ENCODE peak calls at places on chromosomes 4 and X, in nine cellular contexts. One of them, this sample, is unnamed.

GRCh38 chr4:81722229-81722900 is 250.7 kb upstream of the RASGEF1B start:
- DNase-seq in fibroblast of mammary gland: no peak
- DNase-seq in GM04504: no peak
- DNase-seq in lower leg skin: no peak
- DNase-seq in SK-N-SH: no peak
- DNase-seq in NCI-H1092: peak
- DNase-seq in HCEC 1CT: no peak
- DNase-seq in effector CD4-positive, alpha-beta T cell: no peak
- DNase-seq in NCI-H1930: peak
- DNase-seq in this sample: no peak

GRCh38 chr4:15197005-15197404 is 194.7 kb downstream of the CPEB2 start:
- DNase-seq in fibroblast of mammary gland: peak
- DNase-seq in GM04504: no peak
- DNase-seq in lower leg skin: no peak
- DNase-seq in SK-N-SH: peak
- DNase-seq in NCI-H1092: peak
- DNase-seq in HCEC 1CT: peak
- DNase-seq in effector CD4-positive, alpha-beta T cell: no peak
- DNase-seq in NCI-H1930: peak
- DNase-seq in this sample: peak

GRCh38 chr4:142376204-142376603 is 469.9 kb downstream of the INPP4B start:
- DNase-seq in fibroblast of mammary gland: no peak
- DNase-seq in GM04504: no peak
- DNase-seq in lower leg skin: no peak
- DNase-seq in SK-N-SH: no peak
- DNase-seq in NCI-H1092: no peak
- DNase-seq in HCEC 1CT: no peak
- DNase-seq in effector CD4-positive, alpha-beta T cell: no peak
- DNase-seq in NCI-H1930: no peak
- DNase-seq in this sample: no peak

GRCh38 chr4:2393353-2394270 is 24.8 kb downstream of the ZFYVE28 start:
- DNase-seq in fibroblast of mammary gland: no peak
- DNase-seq in GM04504: no peak
- DNase-seq in lower leg skin: no peak
- DNase-seq in SK-N-SH: no peak
- DNase-seq in NCI-H1092: no peak
- DNase-seq in HCEC 1CT: no peak
- DNase-seq in effector CD4-positive, alpha-beta T cell: no peak
- DNase-seq in NCI-H1930: no peak
- DNase-seq in this sample: no peak

GRCh38 chrX:15322472-15322871 is 7.0 kb upstream of the ASB11 start:
- DNase-seq in fibroblast of mammary gland: no peak
- DNase-seq in GM04504: no peak
- DNase-seq in lower leg skin: no peak
- DNase-seq in SK-N-SH: no peak
- DNase-seq in NCI-H1092: no peak
- DNase-seq in HCEC 1CT: no peak
- DNase-seq in effector CD4-positive, alpha-beta T cell: no peak
- DNase-seq in NCI-H1930: no peak
- DNase-seq in this sample: no peak

GRCh38 chrX:107542500-107542899 is 85.8 kb upstream of the PRPS1 start:
- DNase-seq in fibroblast of mammary gland: peak
- DNase-seq in GM04504: no peak
- DNase-seq in lower leg skin: no peak
- DNase-seq in SK-N-SH: peak
- DNase-seq in NCI-H1092: peak
- DNase-seq in HCEC 1CT: peak
- DNase-seq in effector CD4-positive, alpha-beta T cell: no peak
- DNase-seq in NCI-H1930: peak
- DNase-seq in this sample: peak

GRCh38 chr4:34371676-34372075 is 1872.6 kb downstream of the ARAP2 start:
- DNase-seq in fibroblast of mammary gland: no peak
- DNase-seq in GM04504: no peak
- DNase-seq in lower leg skin: no peak
- DNase-seq in SK-N-SH: no peak
- DNase-seq in NCI-H1092: no peak
- DNase-seq in HCEC 1CT: no peak
- DNase-seq in effector CD4-positive, alpha-beta T cell: no peak
- DNase-seq in NCI-H1930: no peak
- DNase-seq in this sample: no peak

GRCh38 chr4:7845493-7846124 is 94.1 kb downstream of the AFAP1 start:
- DNase-seq in fibroblast of mammary gland: peak
- DNase-seq in GM04504: no peak
- DNase-seq in lower leg skin: no peak
- DNase-seq in SK-N-SH: no peak
- DNase-seq in NCI-H1092: no peak
- DNase-seq in HCEC 1CT: no peak
- DNase-seq in effector CD4-positive, alpha-beta T cell: no peak
- DNase-seq in NCI-H1930: no peak
- DNase-seq in this sample: no peak

GRCh38 chr4:72357908-72358307 is 211.1 kb downstream of the ADAMTS3 start:
- DNase-seq in fibroblast of mammary gland: no peak
- DNase-seq in GM04504: peak
- DNase-seq in lower leg skin: no peak
- DNase-seq in SK-N-SH: no peak
- DNase-seq in NCI-H1092: no peak
- DNase-seq in HCEC 1CT: no peak
- DNase-seq in effector CD4-positive, alpha-beta T cell: no peak
- DNase-seq in NCI-H1930: no peak
- DNase-seq in this sample: no peak

GRCh38 chrX:14864626-14865025 is 8.2 kb downstream of the FANCB start:
- DNase-seq in fibroblast of mammary gland: peak
- DNase-seq in GM04504: no peak
- DNase-seq in lower leg skin: no peak
- DNase-seq in SK-N-SH: no peak
- DNase-seq in NCI-H1092: no peak
- DNase-seq in HCEC 1CT: peak
- DNase-seq in effector CD4-positive, alpha-beta T cell: no peak
- DNase-seq in NCI-H1930: no peak
- DNase-seq in this sample: no peak

GRCh38 chr4:8907596-8908205 is 36.1 kb upstream of the HMX1 start:
- DNase-seq in fibroblast of mammary gland: no peak
- DNase-seq in GM04504: no peak
- DNase-seq in lower leg skin: peak
- DNase-seq in SK-N-SH: peak
- DNase-seq in NCI-H1092: no peak
- DNase-seq in HCEC 1CT: no peak
- DNase-seq in effector CD4-positive, alpha-beta T cell: no peak
- DNase-seq in NCI-H1930: no peak
- DNase-seq in this sample: no peak

GRCh38 chr4:175033162-175033561 is 115.0 kb downstream of the ADAM29 start:
- DNase-seq in fibroblast of mammary gland: no peak
- DNase-seq in GM04504: no peak
- DNase-seq in lower leg skin: no peak
- DNase-seq in SK-N-SH: no peak
- DNase-seq in NCI-H1092: no peak
- DNase-seq in HCEC 1CT: no peak
- DNase-seq in effector CD4-positive, alpha-beta T cell: no peak
- DNase-seq in NCI-H1930: no peak
- DNase-seq in this sample: no peak

GRCh38 chr4:61507091-61507490 is 307.0 kb downstream of the ADGRL3 start:
- DNase-seq in fibroblast of mammary gland: no peak
- DNase-seq in GM04504: no peak
- DNase-seq in lower leg skin: no peak
- DNase-seq in SK-N-SH: no peak
- DNase-seq in NCI-H1092: no peak
- DNase-seq in HCEC 1CT: no peak
- DNase-seq in effector CD4-positive, alpha-beta T cell: no peak
- DNase-seq in NCI-H1930: peak
- DNase-seq in this sample: no peak

GRCh38 chrX:10158279-10158939 is 1.6 kb downstream of the CLCN4 start:
- DNase-seq in fibroblast of mammary gland: no peak
- DNase-seq in GM04504: no peak
- DNase-seq in lower leg skin: no peak
- DNase-seq in SK-N-SH: peak
- DNase-seq in NCI-H1092: peak
- DNase-seq in HCEC 1CT: no peak
- DNase-seq in effector CD4-positive, alpha-beta T cell: no peak
- DNase-seq in NCI-H1930: peak
- DNase-seq in this sample: no peak

GRCh38 chr4:171875291-171875690 is 62.1 kb downstream of the GALNTL6 start:
- DNase-seq in fibroblast of mammary gland: no peak
- DNase-seq in GM04504: no peak
- DNase-seq in lower leg skin: no peak
- DNase-seq in SK-N-SH: no peak
- DNase-seq in NCI-H1092: no peak
- DNase-seq in HCEC 1CT: no peak
- DNase-seq in effector CD4-positive, alpha-beta T cell: no peak
- DNase-seq in NCI-H1930: no peak
- DNase-seq in this sample: no peak

GRCh38 chrX:114500622-114501021 is 83.3 kb upstream of the HTR2C start:
- DNase-seq in fibroblast of mammary gland: no peak
- DNase-seq in GM04504: no peak
- DNase-seq in lower leg skin: no peak
- DNase-seq in SK-N-SH: peak
- DNase-seq in NCI-H1092: no peak
- DNase-seq in HCEC 1CT: no peak
- DNase-seq in effector CD4-positive, alpha-beta T cell: no peak
- DNase-seq in NCI-H1930: no peak
- DNase-seq in this sample: no peak

GRCh38 chr4:94889961-94890360 is 132.2 kb downstream of the BMPR1B start:
- DNase-seq in fibroblast of mammary gland: peak
- DNase-seq in GM04504: peak
- DNase-seq in lower leg skin: no peak
- DNase-seq in SK-N-SH: no peak
- DNase-seq in NCI-H1092: no peak
- DNase-seq in HCEC 1CT: peak
- DNase-seq in effector CD4-positive, alpha-beta T cell: no peak
- DNase-seq in NCI-H1930: no peak
- DNase-seq in this sample: peak

GRCh38 chr4:164935363-164935762 is 42.1 kb downstream of the TRIM61 start:
- DNase-seq in fibroblast of mammary gland: no peak
- DNase-seq in GM04504: no peak
- DNase-seq in lower leg skin: no peak
- DNase-seq in SK-N-SH: peak
- DNase-seq in NCI-H1092: no peak
- DNase-seq in HCEC 1CT: no peak
- DNase-seq in effector CD4-positive, alpha-beta T cell: no peak
- DNase-seq in NCI-H1930: no peak
- DNase-seq in this sample: no peak

GRCh38 chrX:20248592-20249192 is 18.0 kb downstream of the RPS6KA3 start:
- DNase-seq in fibroblast of mammary gland: no peak
- DNase-seq in GM04504: no peak
- DNase-seq in lower leg skin: no peak
- DNase-seq in SK-N-SH: no peak
- DNase-seq in NCI-H1092: no peak
- DNase-seq in HCEC 1CT: no peak
- DNase-seq in effector CD4-positive, alpha-beta T cell: no peak
- DNase-seq in NCI-H1930: no peak
- DNase-seq in this sample: no peak

GRCh38 chrX:155068165-155068564 is 2.8 kb downstream of the CMC4 start:
- DNase-seq in fibroblast of mammary gland: peak
- DNase-seq in GM04504: peak
- DNase-seq in lower leg skin: no peak
- DNase-seq in SK-N-SH: no peak
- DNase-seq in NCI-H1092: no peak
- DNase-seq in HCEC 1CT: peak
- DNase-seq in effector CD4-positive, alpha-beta T cell: no peak
- DNase-seq in NCI-H1930: no peak
- DNase-seq in this sample: peak